ENCODE peak calls at places on chromosome 18, in seven cellular contexts. N is germinal center; Y is globus pallidus; E is T-helper 2 cell; U is T1000; F is lower leg skin; D is activated CD8-positive, alpha-beta memory T cell treated with anti-CD3 and anti-CD28 coated beads for 24 hours. M is an unnamed sample.

GRCh38 chr18:36175481-36175880 is 11.8 kb upstream of the MOCOS start:
- DNase-seq in U (no peak), D (no peak), E (no peak), Y (no peak), F (no peak), N (no peak), M (no peak)

GRCh38 chr18:34772887-34773286 is 62.8 kb downstream of the DTNA start:
- DNase-seq in D (no peak), Y (no peak), F (no peak), U (no peak), N (no peak), E (no peak), M (no peak)

GRCh38 chr18:79352432-79352831 is 43.3 kb upstream of the NFATC1 start:
- DNase-seq in F (no peak), Y (no peak), U (no peak), E (no peak), D (peak; percentile 40), N (no peak), M (no peak)

GRCh38 chr18:38886235-38886634 is 1320.6 kb upstream of the CELF4 start:
- DNase-seq in N (no peak), D (no peak), U (no peak), Y (no peak), F (no peak), E (no peak), M (no peak)

GRCh38 chr18:58097127-58097906 is 53.3 kb downstream of the NEDD4L start:
- DNase-seq in N (no peak), E (no peak), U (no peak), Y (no peak), D (no peak), F (no peak), M (no peak)

GRCh38 chr18:59515147-59515546 is 156.1 kb upstream of the LMAN1 start:
- DNase-seq in N (no peak), F (no peak), E (no peak), D (no peak), Y (no peak), U (no peak), M (no peak)

GRCh38 chr18:48609820-48610815 is 71.3 kb downstream of the CTIF start:
- DNase-seq in F (no peak), U (no peak), E (no peak), N (no peak), Y (no peak), D (no peak), M (no peak)

GRCh38 chr18:13871701-13872100 is 43.6 kb downstream of the MC2R start:
- DNase-seq in Y (no peak), D (no peak), U (no peak), F (no peak), E (no peak), N (no peak), M (no peak)

GRCh38 chr18:47996091-47996541 is 65.7 kb upstream of the SMAD2 start:
- DNase-seq in U (no peak), D (peak; percentile 0), F (no peak), Y (no peak), E (no peak), N (no peak), M (no peak)

GRCh38 chr18:12023375-12023774 is 42.1 kb downstream of the IMPA2 start:
- DNase-seq in E (no peak), D (no peak), U (no peak), F (no peak), N (no peak), Y (no peak), M (no peak)

GRCh38 chr18:63824220-63824525 is 49.0 kb downstream of the SERPINB7 start:
- DNase-seq in F (no peak), E (no peak), N (no peak), Y (no peak), D (no peak), U (no peak), M (no peak)

GRCh38 chr18:75467396-75467795 is 39.9 kb upstream of the SMIM21 start:
- DNase-seq in E (no peak), F (no peak), N (no peak), Y (no peak), D (no peak), U (no peak), M (no peak)

GRCh38 chr18:28407681-28408080 is 230.8 kb upstream of the CDH2 start:
- DNase-seq in Y (no peak), N (no peak), U (no peak), D (no peak), F (no peak), E (no peak), M (no peak)

GRCh38 chr18:44798433-44799048 is 117.9 kb downstream of the SETBP1 start:
- DNase-seq in U (no peak), F (no peak), N (no peak), D (no peak), Y (no peak), E (no peak), M (no peak)

GRCh38 chr18:58538604-58539386 is 90.1 kb downstream of the ALPK2 start:
- DNase-seq in Y (no peak), U (no peak), N (no peak), D (no peak), F (no peak), E (no peak), M (no peak)

GRCh38 chr18:777021-777420 is 35.0 kb downstream of the YES1 start:
- DNase-seq in F (no peak), D (no peak), U (no peak), N (no peak), E (no peak), Y (no peak), M (no peak)

GRCh38 chr18:44880170-44880569 is 199.5 kb downstream of the SETBP1 start:
- DNase-seq in D (no peak), F (no peak), U (no peak), N (no peak), E (no peak), Y (peak; percentile 49), M (no peak)

GRCh38 chr18:12000072-12000659 is 18.9 kb downstream of the IMPA2 start:
- DNase-seq in Y (no peak), E (no peak), U (no peak), N (no peak), F (no peak), D (no peak), M (no peak)

GRCh38 chr18:46283268-46283667 is 179.1 kb downstream of the HAUS1 start:
- DNase-seq in U (no peak), D (no peak), F (no peak), Y (no peak), N (no peak), E (no peak), M (no peak)

GRCh38 chr18:32919799-32920198 is 147.0 kb upstream of the KLHL14 start:
- DNase-seq in N (peak; percentile 78), U (no peak), F (no peak), Y (peak; percentile 4), D (no peak), E (no peak), M (peak; percentile 52)

GRCh38 chr18:38019292-38019691 is 453.7 kb upstream of the CELF4 start:
- DNase-seq in Y (no peak), E (no peak), U (no peak), D (no peak), N (no peak), F (no peak), M (no peak)

GRCh38 chr18:78587096-78587495 is 392.5 kb upstream of the SALL3 start:
- DNase-seq in Y (no peak), E (no peak), F (no peak), D (peak; percentile 49), U (no peak), N (no peak), M (no peak)

GRCh38 chr18:35938158-35938557 is 34.3 kb upstream of the RMP24 start:
- DNase-seq in F (no peak), N (no peak), U (no peak), Y (no peak), E (no peak), D (no peak), M (no peak)

GRCh38 chr18:46756559-46757201 is at the start of gene ST8SIA5:
- DNase-seq in U (no peak), D (no peak), Y (no peak), F (no peak), N (peak; percentile 72), E (no peak), M (peak; percentile 76)

GRCh38 chr18:37913051-37913450 is 347.5 kb upstream of the CELF4 start:
- DNase-seq in F (no peak), Y (no peak), E (no peak), U (no peak), N (no peak), D (no peak), M (no peak)

GRCh38 chr18:7601249-7601620 is 34.1 kb downstream of the PTPRM start:
- DNase-seq in F (no peak), U (peak; percentile 23), N (no peak), E (peak; percentile 44), Y (no peak), D (no peak), M (no peak)

GRCh38 chr18:34744569-34744968 is 34.5 kb downstream of the DTNA start:
- DNase-seq in F (no peak), Y (no peak), N (no peak), E (no peak), U (no peak), D (no peak), M (no peak)